ENCODE peak calls at places on chromosomes 4 and X, in seven cellular contexts. One of them, this sample, is unnamed.

GRCh38 chrX:25343060-25343459 is 327.3 kb upstream of the ARX start:
- DNase-seq in cardiac fibroblast: no peak
- DNase-seq in astrocyte of the spinal cord: no peak
- DNase-seq in brain microvascular endothelial cell: no peak
- DNase-seq in body of pancreas: no peak
- DNase-seq in uterus: no peak
- DNase-seq in choroid plexus epithelial cell: no peak
- DNase-seq in this sample: no peak

GRCh38 chrX:110803506-110803905 is 7.9 kb upstream of the CHRDL1 start:
- DNase-seq in uterus: no peak
- DNase-seq in choroid plexus epithelial cell: no peak
- DNase-seq in body of pancreas: no peak
- DNase-seq in astrocyte of the spinal cord: peak
- DNase-seq in brain microvascular endothelial cell: no peak
- DNase-seq in cardiac fibroblast: no peak
- DNase-seq in this sample: no peak

GRCh38 chr4:153223935-153224334 is 19.7 kb downstream of the TRIM2 start:
- DNase-seq in uterus: no peak
- DNase-seq in choroid plexus epithelial cell: no peak
- DNase-seq in cardiac fibroblast: peak
- DNase-seq in brain microvascular endothelial cell: no peak
- DNase-seq in body of pancreas: no peak
- DNase-seq in astrocyte of the spinal cord: peak
- DNase-seq in this sample: no peak

GRCh38 chr4:75939890-75940691 is 722 bp downstream of the NAAA start:
- DNase-seq in astrocyte of the spinal cord: peak
- DNase-seq in body of pancreas: peak
- DNase-seq in uterus: peak
- DNase-seq in cardiac fibroblast: peak
- DNase-seq in brain microvascular endothelial cell: peak
- DNase-seq in choroid plexus epithelial cell: peak
- DNase-seq in this sample: peak

GRCh38 chrX:150465856-150466775 is 102.3 kb upstream of the MTM1 start:
- DNase-seq in brain microvascular endothelial cell: no peak
- DNase-seq in cardiac fibroblast: no peak
- DNase-seq in uterus: no peak
- DNase-seq in choroid plexus epithelial cell: no peak
- DNase-seq in astrocyte of the spinal cord: no peak
- DNase-seq in body of pancreas: no peak
- DNase-seq in this sample: no peak

GRCh38 chr4:1109898-1110506 is 3.4 kb downstream of the RNF212 start:
- DNase-seq in choroid plexus epithelial cell: no peak
- DNase-seq in brain microvascular endothelial cell: no peak
- DNase-seq in cardiac fibroblast: no peak
- DNase-seq in uterus: no peak
- DNase-seq in astrocyte of the spinal cord: no peak
- DNase-seq in body of pancreas: no peak
- DNase-seq in this sample: peak

GRCh38 chr4:105122334-105122733 is 24.3 kb upstream of the TET2 start:
- DNase-seq in astrocyte of the spinal cord: no peak
- DNase-seq in uterus: no peak
- DNase-seq in choroid plexus epithelial cell: peak
- DNase-seq in body of pancreas: no peak
- DNase-seq in brain microvascular endothelial cell: peak
- DNase-seq in cardiac fibroblast: peak
- DNase-seq in this sample: peak

GRCh38 chr4:1409806-1410425 is 3.7 kb upstream of the NKX1-1 start:
- DNase-seq in cardiac fibroblast: no peak
- DNase-seq in astrocyte of the spinal cord: no peak
- DNase-seq in choroid plexus epithelial cell: no peak
- DNase-seq in body of pancreas: no peak
- DNase-seq in uterus: no peak
- DNase-seq in brain microvascular endothelial cell: no peak
- DNase-seq in this sample: no peak

GRCh38 chrX:82087699-82088098 is 885.8 kb downstream of the SH3BGRL start:
- DNase-seq in cardiac fibroblast: no peak
- DNase-seq in choroid plexus epithelial cell: no peak
- DNase-seq in astrocyte of the spinal cord: no peak
- DNase-seq in brain microvascular endothelial cell: no peak
- DNase-seq in body of pancreas: peak
- DNase-seq in uterus: no peak
- DNase-seq in this sample: no peak

GRCh38 chrX:56761167-56761566 is 32.1 kb downstream of the NBDY start:
- DNase-seq in uterus: no peak
- DNase-seq in astrocyte of the spinal cord: no peak
- DNase-seq in brain microvascular endothelial cell: no peak
- DNase-seq in cardiac fibroblast: no peak
- DNase-seq in choroid plexus epithelial cell: no peak
- DNase-seq in body of pancreas: no peak
- DNase-seq in this sample: no peak

GRCh38 chr4:8819421-8820177 is 52.0 kb downstream of the HMX1 start:
- DNase-seq in brain microvascular endothelial cell: no peak
- DNase-seq in astrocyte of the spinal cord: no peak
- DNase-seq in uterus: no peak
- DNase-seq in body of pancreas: no peak
- DNase-seq in cardiac fibroblast: no peak
- DNase-seq in choroid plexus epithelial cell: no peak
- DNase-seq in this sample: no peak

GRCh38 chrX:108225456-108225730 is 133.8 kb downstream of the ATG4A start:
- DNase-seq in uterus: no peak
- DNase-seq in choroid plexus epithelial cell: no peak
- DNase-seq in brain microvascular endothelial cell: no peak
- DNase-seq in astrocyte of the spinal cord: peak
- DNase-seq in body of pancreas: no peak
- DNase-seq in cardiac fibroblast: no peak
- DNase-seq in this sample: no peak

GRCh38 chr4:25890653-25891485 is 23.2 kb upstream of the SMIM20 start:
- DNase-seq in brain microvascular endothelial cell: no peak
- DNase-seq in cardiac fibroblast: no peak
- DNase-seq in astrocyte of the spinal cord: no peak
- DNase-seq in choroid plexus epithelial cell: no peak
- DNase-seq in body of pancreas: no peak
- DNase-seq in uterus: no peak
- DNase-seq in this sample: no peak

GRCh38 chrX:45900751-45901150 is 644.5 kb downstream of the ZNF674 start:
- DNase-seq in uterus: no peak
- DNase-seq in astrocyte of the spinal cord: peak
- DNase-seq in body of pancreas: no peak
- DNase-seq in choroid plexus epithelial cell: peak
- DNase-seq in brain microvascular endothelial cell: peak
- DNase-seq in cardiac fibroblast: peak
- DNase-seq in this sample: no peak

GRCh38 chr4:106329027-106329618 is 12.8 kb downstream of the AIMP1 start:
- DNase-seq in uterus: no peak
- DNase-seq in cardiac fibroblast: peak
- DNase-seq in brain microvascular endothelial cell: peak
- DNase-seq in choroid plexus epithelial cell: peak
- DNase-seq in body of pancreas: no peak
- DNase-seq in astrocyte of the spinal cord: peak
- DNase-seq in this sample: no peak

GRCh38 chr4:156970501-156971167 is 965 bp downstream of the PDGFC start:
- DNase-seq in brain microvascular endothelial cell: no peak
- DNase-seq in body of pancreas: peak
- DNase-seq in cardiac fibroblast: peak
- DNase-seq in uterus: peak
- DNase-seq in astrocyte of the spinal cord: no peak
- DNase-seq in choroid plexus epithelial cell: peak
- DNase-seq in this sample: peak

GRCh38 chr4:127528302-127528701 is 104.5 kb upstream of the INTU start:
- DNase-seq in choroid plexus epithelial cell: no peak
- DNase-seq in astrocyte of the spinal cord: no peak
- DNase-seq in cardiac fibroblast: no peak
- DNase-seq in brain microvascular endothelial cell: no peak
- DNase-seq in body of pancreas: no peak
- DNase-seq in uterus: no peak
- DNase-seq in this sample: no peak
- TF ChIP-seq CTCF in choroid plexus epithelial cell: no peak
- TF ChIP-seq CTCF in astrocyte of the spinal cord: no peak
- TF ChIP-seq CTCF in cardiac fibroblast: no peak
- TF ChIP-seq CTCF in brain microvascular endothelial cell: no peak
- TF ChIP-seq CTCF in body of pancreas: no peak
- TF ChIP-seq CTCF in uterus: no peak
- TF ChIP-seq CTCF in this sample: no peak

DNA sequence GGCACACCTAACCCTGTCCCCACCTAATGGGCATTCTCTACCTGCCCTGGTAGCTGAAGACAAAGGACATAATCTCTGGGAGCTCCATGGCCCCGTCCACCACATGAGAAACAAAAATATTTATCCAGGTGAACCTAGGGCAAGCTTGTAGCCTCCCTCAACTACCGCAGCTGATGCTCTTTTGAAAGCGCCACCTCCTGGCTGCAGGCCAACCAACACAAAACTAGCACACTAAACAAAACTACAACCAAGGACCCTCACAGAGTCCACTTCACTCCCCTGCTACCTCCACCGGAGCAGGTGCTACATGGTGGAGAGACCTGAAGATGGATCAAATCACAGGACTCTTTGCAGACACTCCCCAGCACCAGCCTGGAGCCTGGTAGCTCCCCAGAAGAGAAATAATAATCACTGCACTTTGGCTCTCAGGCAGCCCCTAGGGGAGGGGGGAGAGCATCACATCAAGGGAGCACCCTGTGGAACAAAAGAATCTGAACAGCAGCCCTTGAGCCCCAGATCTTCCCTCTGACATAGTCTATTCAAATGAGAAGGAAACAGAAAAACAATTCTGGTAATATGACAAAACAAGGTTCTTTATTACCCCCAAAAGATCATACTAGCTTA is 111.3 kb upstream of the ATP8A1 start:
- DNase-seq in body of pancreas: no peak
- DNase-seq in astrocyte of the spinal cord: no peak
- DNase-seq in uterus: no peak
- DNase-seq in brain microvascular endothelial cell: no peak
- DNase-seq in choroid plexus epithelial cell: no peak
- DNase-seq in cardiac fibroblast: no peak
- DNase-seq in this sample: no peak
- TF ChIP-seq CTCF in body of pancreas: no peak
- TF ChIP-seq CTCF in astrocyte of the spinal cord: no peak
- TF ChIP-seq CTCF in uterus: no peak
- TF ChIP-seq CTCF in brain microvascular endothelial cell: no peak
- TF ChIP-seq CTCF in choroid plexus epithelial cell: no peak
- TF ChIP-seq CTCF in cardiac fibroblast: no peak
- TF ChIP-seq CTCF in this sample: no peak

DNA sequence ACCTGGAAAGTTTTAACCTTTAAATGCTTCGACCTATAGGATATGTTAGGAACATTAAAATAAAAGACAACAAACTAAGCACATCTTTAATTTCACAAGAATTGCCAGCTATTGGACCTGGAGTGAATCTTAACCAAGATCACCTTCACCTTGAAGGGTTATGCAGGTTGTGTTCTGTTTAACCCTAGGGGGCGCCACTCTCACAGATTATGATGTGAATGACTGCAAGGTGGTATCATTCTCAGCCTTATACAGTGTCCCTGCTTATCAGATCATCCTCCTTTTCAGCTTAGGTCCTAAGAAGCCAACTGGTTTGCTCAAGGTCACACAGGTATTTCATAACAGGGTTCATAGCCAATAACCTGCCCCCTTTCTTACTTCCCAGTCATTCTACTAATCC is 23.5 kb downstream of the INTS6L start:
- DNase-seq in astrocyte of the spinal cord: no peak
- DNase-seq in choroid plexus epithelial cell: no peak
- DNase-seq in brain microvascular endothelial cell: no peak
- DNase-seq in cardiac fibroblast: no peak
- DNase-seq in body of pancreas: no peak
- DNase-seq in uterus: no peak
- DNase-seq in this sample: no peak
- TF ChIP-seq CTCF in astrocyte of the spinal cord: peak
- TF ChIP-seq CTCF in choroid plexus epithelial cell: no peak
- TF ChIP-seq CTCF in brain microvascular endothelial cell: peak
- TF ChIP-seq CTCF in cardiac fibroblast: no peak
- TF ChIP-seq CTCF in body of pancreas: no peak
- TF ChIP-seq CTCF in uterus: no peak
- TF ChIP-seq CTCF in this sample: no peak

GRCh38 chr4:113157086-113157857 is 107.8 kb downstream of the ANK2 start:
- DNase-seq in choroid plexus epithelial cell: no peak
- DNase-seq in body of pancreas: no peak
- DNase-seq in uterus: no peak
- DNase-seq in cardiac fibroblast: no peak
- DNase-seq in astrocyte of the spinal cord: no peak
- DNase-seq in brain microvascular endothelial cell: no peak
- DNase-seq in this sample: no peak

GRCh38 chr4:113148925-113149324 is 99.5 kb downstream of the ANK2 start:
- DNase-seq in uterus: no peak
- DNase-seq in astrocyte of the spinal cord: no peak
- DNase-seq in cardiac fibroblast: no peak
- DNase-seq in choroid plexus epithelial cell: no peak
- DNase-seq in body of pancreas: no peak
- DNase-seq in brain microvascular endothelial cell: no peak
- DNase-seq in this sample: peak

GRCh38 chr4:113154281-113154680 is 104.8 kb downstream of the ANK2 start:
- DNase-seq in uterus: no peak
- DNase-seq in cardiac fibroblast: no peak
- DNase-seq in astrocyte of the spinal cord: no peak
- DNase-seq in body of pancreas: no peak
- DNase-seq in brain microvascular endothelial cell: no peak
- DNase-seq in choroid plexus epithelial cell: no peak
- DNase-seq in this sample: no peak

GRCh38 chr4:113147498-113148231 is 98.2 kb downstream of the ANK2 start:
- DNase-seq in astrocyte of the spinal cord: no peak
- DNase-seq in choroid plexus epithelial cell: no peak
- DNase-seq in body of pancreas: no peak
- DNase-seq in brain microvascular endothelial cell: no peak
- DNase-seq in uterus: no peak
- DNase-seq in cardiac fibroblast: peak
- DNase-seq in this sample: no peak

GRCh38 chr4:113153529-113154101 is 104.2 kb downstream of the ANK2 start:
- DNase-seq in body of pancreas: no peak
- DNase-seq in brain microvascular endothelial cell: no peak
- DNase-seq in cardiac fibroblast: peak
- DNase-seq in astrocyte of the spinal cord: no peak
- DNase-seq in uterus: no peak
- DNase-seq in choroid plexus epithelial cell: peak
- DNase-seq in this sample: no peak
- TF ChIP-seq CTCF in body of pancreas: peak
- TF ChIP-seq CTCF in brain microvascular endothelial cell: peak
- TF ChIP-seq CTCF in cardiac fibroblast: no peak
- TF ChIP-seq CTCF in astrocyte of the spinal cord: no peak
- TF ChIP-seq CTCF in uterus: no peak
- TF ChIP-seq CTCF in choroid plexus epithelial cell: no peak
- TF ChIP-seq CTCF in this sample: no peak

GRCh38 chr4:120847019-120847582 is 75.4 kb downstream of the PRDM5 start:
- DNase-seq in brain microvascular endothelial cell: no peak
- DNase-seq in uterus: no peak
- DNase-seq in astrocyte of the spinal cord: no peak
- DNase-seq in choroid plexus epithelial cell: no peak
- DNase-seq in cardiac fibroblast: no peak
- DNase-seq in body of pancreas: no peak
- DNase-seq in this sample: no peak

GRCh38 chr4:120842046-120842445 is 80.5 kb downstream of the PRDM5 start:
- DNase-seq in cardiac fibroblast: peak
- DNase-seq in body of pancreas: no peak
- DNase-seq in brain microvascular endothelial cell: peak
- DNase-seq in astrocyte of the spinal cord: peak
- DNase-seq in uterus: no peak
- DNase-seq in choroid plexus epithelial cell: peak
- DNase-seq in this sample: no peak

GRCh38 chr4:120841580-120841979 is 80.9 kb downstream of the PRDM5 start:
- DNase-seq in uterus: no peak
- DNase-seq in body of pancreas: no peak
- DNase-seq in cardiac fibroblast: peak
- DNase-seq in brain microvascular endothelial cell: no peak
- DNase-seq in choroid plexus epithelial cell: peak
- DNase-seq in astrocyte of the spinal cord: peak
- DNase-seq in this sample: no peak

GRCh38 chr4:120844528-120844921 is 78.0 kb downstream of the PRDM5 start:
- DNase-seq in cardiac fibroblast: no peak
- DNase-seq in uterus: no peak
- DNase-seq in choroid plexus epithelial cell: no peak
- DNase-seq in brain microvascular endothelial cell: no peak
- DNase-seq in astrocyte of the spinal cord: no peak
- DNase-seq in body of pancreas: no peak
- DNase-seq in this sample: no peak

GRCh38 chr4:120843840-120844527 is 78.5 kb downstream of the PRDM5 start:
- DNase-seq in cardiac fibroblast: no peak
- DNase-seq in astrocyte of the spinal cord: no peak
- DNase-seq in brain microvascular endothelial cell: no peak
- DNase-seq in choroid plexus epithelial cell: no peak
- DNase-seq in body of pancreas: peak
- DNase-seq in uterus: no peak
- DNase-seq in this sample: peak
- TF ChIP-seq CTCF in cardiac fibroblast: peak
- TF ChIP-seq CTCF in astrocyte of the spinal cord: peak
- TF ChIP-seq CTCF in brain microvascular endothelial cell: peak
- TF ChIP-seq CTCF in choroid plexus epithelial cell: peak
- TF ChIP-seq CTCF in body of pancreas: no peak
- TF ChIP-seq CTCF in uterus: no peak
- TF ChIP-seq CTCF in this sample: no peak

This sample was measured in Calu3.